ENCODE peak calls at places on chromosomes 13 and 19, in four cellular contexts. One of them, this sample, is unnamed.

GRCh38 chr13:31774186-31774585 is 34.9 kb downstream of the RXFP2 start:
- DNase-seq in K562: no peak
- DNase-seq in HCT116: no peak
- DNase-seq in H1: no peak
- DNase-seq in this sample: no peak

GRCh38 chr19:42176649-42176989 is 40.9 kb downstream of the DEDD2 start:
- DNase-seq in HCT116: no peak
- DNase-seq in H1: peak
- DNase-seq in K562: no peak
- DNase-seq in this sample: no peak

GRCh38 chr13:110683203-110683883 is 22.6 kb downstream of the CARS2 start:
- DNase-seq in HCT116: peak
- DNase-seq in H1: no peak
- DNase-seq in K562: no peak
- DNase-seq in this sample: no peak

GRCh38 chr13:98500963-98501421 is 75.9 kb downstream of the STK24 start:
- DNase-seq in HCT116: no peak
- DNase-seq in H1: no peak
- DNase-seq in K562: no peak
- DNase-seq in this sample: no peak

GRCh38 chr13:42007844-42008243 is 40.6 kb upstream of the DGKH start:
- DNase-seq in H1: no peak
- DNase-seq in HCT116: no peak
- DNase-seq in K562: no peak
- DNase-seq in this sample: no peak

GRCh38 chr13:32851083-32852064 is 164.8 kb upstream of the KL start:
- DNase-seq in HCT116: no peak
- DNase-seq in K562: no peak
- DNase-seq in H1: peak
- DNase-seq in this sample: no peak

GRCh38 chr19:45752639-45753038 is 16.4 kb downstream of the SIX5 start:
- DNase-seq in HCT116: no peak
- DNase-seq in H1: no peak
- DNase-seq in K562: no peak
- DNase-seq in this sample: no peak

GRCh38 chr19:52527954-52528326 is 472 bp downstream of the ZNF808 start:
- DNase-seq in H1: peak
- DNase-seq in HCT116: no peak
- DNase-seq in K562: peak
- DNase-seq in this sample: peak

GRCh38 chr13:33016414-33017409 is at the start of gene KL:
- DNase-seq in HCT116: no peak
- DNase-seq in K562: no peak
- DNase-seq in H1: peak
- DNase-seq in this sample: peak

GRCh38 chr13:109628251-109628699 is 158.1 kb downstream of the IRS2 start:
- DNase-seq in K562: no peak
- DNase-seq in HCT116: no peak
- DNase-seq in H1: no peak
- DNase-seq in this sample: no peak

GRCh38 chr13:91058066-91058465 is 289.4 kb upstream of the MIR17HG start:
- DNase-seq in K562: no peak
- DNase-seq in HCT116: no peak
- DNase-seq in H1: no peak
- DNase-seq in this sample: peak

GRCh38 chr13:112791662-112792440 is 102.0 kb downstream of the ATP11A start:
- DNase-seq in HCT116: peak
- DNase-seq in H1: peak
- DNase-seq in K562: no peak
- DNase-seq in this sample: peak

GRCh38 chr13:111327701-111328100 is 7.3 kb downstream of the TEX29 start:
- DNase-seq in H1: no peak
- DNase-seq in HCT116: no peak
- DNase-seq in K562: no peak
- DNase-seq in this sample: no peak

GRCh38 chr13:72151241-72151640 is 284.2 kb upstream of the DACH1 start:
- DNase-seq in K562: no peak
- DNase-seq in HCT116: no peak
- DNase-seq in H1: no peak
- DNase-seq in this sample: no peak

GRCh38 chr19:35991731-35992450 is 3.1 kb upstream of the SDHAF1 start:
- DNase-seq in HCT116: no peak
- DNase-seq in H1: no peak
- DNase-seq in K562: no peak
- DNase-seq in this sample: no peak

GRCh38 chr13:88937381-88937780 is 1266.2 kb downstream of the SLITRK5 start:
- DNase-seq in K562: no peak
- DNase-seq in H1: no peak
- DNase-seq in HCT116: no peak
- DNase-seq in this sample: no peak

GRCh38 chr13:44415815-44416214 is 42.2 kb downstream of the SERP2 start:
- DNase-seq in K562: no peak
- DNase-seq in HCT116: no peak
- DNase-seq in H1: no peak
- DNase-seq in this sample: no peak

GRCh38 chr13:82634946-82635345 is 1247.3 kb downstream of the SLITRK1 start:
- DNase-seq in H1: no peak
- DNase-seq in HCT116: no peak
- DNase-seq in K562: no peak
- DNase-seq in this sample: no peak

GRCh38 chr13:111184685-111185401 is 69.7 kb downstream of the ARHGEF7 start:
- DNase-seq in K562: no peak
- DNase-seq in H1: no peak
- DNase-seq in HCT116: no peak
- DNase-seq in this sample: no peak

GRCh38 chr19:3577741-3578344 is 5.1 kb downstream of the HMG20B start:
- DNase-seq in K562: no peak
- DNase-seq in H1: peak
- DNase-seq in HCT116: no peak
- DNase-seq in this sample: peak

GRCh38 chr13:25190256-25190655 is 18.2 kb upstream of the AMER2 start:
- DNase-seq in H1: no peak
- DNase-seq in K562: no peak
- DNase-seq in HCT116: no peak
- DNase-seq in this sample: no peak

GRCh38 chr13:99353836-99354235 is 46.6 kb upstream of the GPR183 start:
- DNase-seq in H1: peak
- DNase-seq in K562: no peak
- DNase-seq in HCT116: no peak
- DNase-seq in this sample: no peak

GRCh38 chr13:110015253-110015652 is 228.9 kb upstream of the IRS2 start:
- DNase-seq in H1: no peak
- DNase-seq in K562: no peak
- DNase-seq in HCT116: no peak
- DNase-seq in this sample: no peak

GRCh38 chr13:25171517-25172302 is at the start of gene AMER2:
- DNase-seq in H1: peak
- DNase-seq in HCT116: no peak
- DNase-seq in K562: no peak
- DNase-seq in this sample: peak

GRCh38 chr19:18436651-18437478 is 1.1 kb downstream of the ISYNA1 start:
- DNase-seq in HCT116: no peak
- DNase-seq in K562: peak
- DNase-seq in H1: peak
- DNase-seq in this sample: peak

GRCh38 chr19:11987405-11988231 is 22.8 kb downstream of the ZNF763 start:
- DNase-seq in HCT116: peak
- DNase-seq in K562: peak
- DNase-seq in H1: peak
- DNase-seq in this sample: peak

GRCh38 chr19:33302974-33303790 is 848 bp upstream of the CEBPA start:
- DNase-seq in HCT116: no peak
- DNase-seq in K562: peak
- DNase-seq in H1: peak
- DNase-seq in this sample: peak

GRCh38 chr19:44718441-44719261 is 19.7 kb downstream of the CEACAM16 start:
- DNase-seq in H1: peak
- DNase-seq in K562: no peak
- DNase-seq in HCT116: no peak
- DNase-seq in this sample: peak

GRCh38 chr13:25744176-25744575 is 307.6 kb downstream of the SHISA2 start:
- DNase-seq in HCT116: no peak
- DNase-seq in K562: no peak
- DNase-seq in H1: no peak
- DNase-seq in this sample: no peak

GRCh38 chr19:7979559-7979958 is 25.9 kb downstream of the ELAVL1 start:
- DNase-seq in H1: no peak
- DNase-seq in K562: no peak
- DNase-seq in HCT116: no peak
- DNase-seq in this sample: no peak

GRCh38 chr19:3111586-3112247 is 17.6 kb downstream of the GNA11 start:
- DNase-seq in H1: no peak
- DNase-seq in K562: no peak
- DNase-seq in HCT116: no peak
- DNase-seq in this sample: no peak

GRCh38 chr13:40096357-40096911 is 441.0 kb downstream of the COG6 start:
- DNase-seq in HCT116: no peak
- DNase-seq in K562: no peak
- DNase-seq in H1: no peak
- DNase-seq in this sample: no peak

GRCh38 chr19:58154287-58154678 is 3.7 kb upstream of the ZNF329 start:
- DNase-seq in H1: no peak
- DNase-seq in HCT116: no peak
- DNase-seq in K562: peak
- DNase-seq in this sample: peak

GRCh38 chr13:42181381-42181953 is 90.5 kb upstream of the AKAP11 start:
- DNase-seq in HCT116: no peak
- DNase-seq in K562: no peak
- DNase-seq in H1: no peak
- DNase-seq in this sample: no peak

GRCh38 chr19:18478545-18479311 is 40.8 kb upstream of the ISYNA1 start:
- DNase-seq in HCT116: no peak
- DNase-seq in K562: peak
- DNase-seq in H1: no peak
- DNase-seq in this sample: no peak

GRCh38 chr19:47652285-47652684 is 43.4 kb downstream of the BICRA start:
- DNase-seq in K562: no peak
- DNase-seq in H1: no peak
- DNase-seq in HCT116: no peak
- DNase-seq in this sample: no peak

DNA sequence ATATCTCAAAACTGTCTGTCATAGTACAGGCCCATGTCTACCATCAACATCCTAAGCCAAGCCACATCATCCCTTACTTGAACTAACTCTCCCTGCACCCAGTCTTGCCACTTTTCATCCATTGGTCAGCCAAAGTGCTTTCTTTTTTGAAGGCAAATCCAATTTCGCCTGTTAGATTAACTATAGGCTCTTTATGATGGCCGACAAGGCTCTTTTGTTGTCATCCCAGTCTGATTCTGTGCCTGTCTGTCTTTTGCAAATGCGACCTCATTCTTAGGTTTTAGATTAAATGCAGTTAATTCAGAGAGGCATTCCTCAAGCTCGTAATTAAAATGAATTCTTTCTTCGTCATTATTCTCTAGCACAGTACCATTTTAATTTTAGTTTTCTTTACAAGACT is 148.3 kb downstream of the HS6ST3 start:
- DNase-seq in K562: no peak
- DNase-seq in H1: no peak
- DNase-seq in HCT116: no peak
- DNase-seq in this sample: no peak
- TF ChIP-seq SP1 in K562: no peak
- TF ChIP-seq SP1 in H1: no peak
- TF ChIP-seq SP1 in HCT116: no peak
- TF ChIP-seq SP1 in this sample: no peak

GRCh38 chr13:52399708-52400107 is 6.3 kb downstream of the THSD1 start:
- DNase-seq in HCT116: no peak
- DNase-seq in K562: no peak
- DNase-seq in H1: no peak
- DNase-seq in this sample: no peak

GRCh38 chr13:52395704-52396103 is 10.3 kb downstream of the THSD1 start:
- DNase-seq in H1: no peak
- DNase-seq in K562: no peak
- DNase-seq in HCT116: no peak
- DNase-seq in this sample: no peak

GRCh38 chr13:52399037-52399436 is 6.9 kb downstream of the THSD1 start:
- DNase-seq in H1: no peak
- DNase-seq in HCT116: no peak
- DNase-seq in K562: no peak
- DNase-seq in this sample: no peak

DNA sequence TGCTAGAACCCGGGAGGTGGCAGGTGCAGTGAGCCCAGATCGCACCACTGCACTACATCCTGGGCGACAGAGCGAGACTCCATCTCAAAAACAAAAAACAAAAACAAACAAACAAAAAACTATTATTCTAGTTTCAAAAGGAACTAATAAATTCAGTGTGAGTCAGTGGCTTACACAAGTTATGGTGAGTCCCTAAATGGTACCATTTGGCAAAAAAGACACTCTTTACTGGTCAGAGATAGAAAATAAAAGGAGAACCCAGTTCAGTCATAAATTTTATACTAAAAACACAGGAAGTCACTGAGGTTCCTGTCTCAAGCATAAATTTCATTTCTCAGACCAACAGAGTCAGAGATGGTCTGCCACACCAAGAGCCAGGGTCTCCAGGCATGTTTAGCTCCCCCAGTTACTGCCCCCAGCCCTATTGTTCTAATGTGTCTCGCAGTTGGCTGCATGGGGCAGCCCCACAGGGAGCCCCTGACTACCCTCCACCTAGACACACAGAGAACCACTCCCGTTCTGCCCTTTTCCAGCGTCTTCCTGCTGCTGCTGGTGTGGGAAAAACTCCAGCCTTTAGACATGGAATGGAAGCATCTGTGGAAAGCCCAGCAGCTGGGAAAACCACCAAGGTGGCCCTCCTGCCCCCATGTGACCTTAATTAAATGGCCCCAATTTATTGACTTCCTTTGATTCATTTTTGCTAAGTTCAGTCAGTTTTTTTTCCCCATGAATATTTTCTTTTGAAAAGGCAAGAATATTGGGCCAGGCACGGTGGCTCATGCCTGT is 12.2 kb downstream of the THSD1 start:
- DNase-seq in K562: no peak
- DNase-seq in HCT116: no peak
- DNase-seq in H1: no peak
- DNase-seq in this sample: no peak
- TF ChIP-seq MAX in K562: no peak
- TF ChIP-seq MAX in HCT116: no peak
- TF ChIP-seq MAX in H1: no peak
- TF ChIP-seq MAX in this sample: no peak

GRCh38 chr13:67013709-67014108 is 216.4 kb downstream of the PCDH9 start:
- DNase-seq in K562: no peak
- DNase-seq in H1: no peak
- DNase-seq in HCT116: no peak
- DNase-seq in this sample: no peak

GRCh38 chr13:67015976-67016600 is 214.0 kb downstream of the PCDH9 start:
- DNase-seq in H1: no peak
- DNase-seq in HCT116: no peak
- DNase-seq in K562: no peak
- DNase-seq in this sample: no peak

GRCh38 chr13:67018775-67019174 is 211.4 kb downstream of the PCDH9 start:
- DNase-seq in HCT116: no peak
- DNase-seq in K562: no peak
- DNase-seq in H1: no peak
- DNase-seq in this sample: no peak

GRCh38 chr13:67014399-67014798 is 215.7 kb downstream of the PCDH9 start:
- DNase-seq in K562: no peak
- DNase-seq in HCT116: no peak
- DNase-seq in H1: no peak
- DNase-seq in this sample: no peak
- TF ChIP-seq SP1 in K562: no peak
- TF ChIP-seq SP1 in HCT116: no peak
- TF ChIP-seq SP1 in H1: no peak
- TF ChIP-seq SP1 in this sample: no peak

GRCh38 chr19:6887326-6887725 is at the start of gene ADGRE1:
- DNase-seq in H1: no peak
- DNase-seq in HCT116: no peak
- DNase-seq in K562: no peak
- DNase-seq in this sample: no peak
- TF ChIP-seq MAX in H1: no peak
- TF ChIP-seq MAX in HCT116: no peak
- TF ChIP-seq MAX in K562: no peak
- TF ChIP-seq MAX in this sample: no peak

This sample was measured in WTC11.